ENCODE peak calls at places on chromosomes 6 and 20, in four cellular contexts. One of them, this sample, is unnamed.

GRCh38 chr20:63706852-63707557 is 771 bp downstream of the ARFRP1 start:
- DNase-seq in CD4-positive, CD25-positive, alpha-beta regulatory T cell: peak
- DNase-seq in neural progenitor cell: peak
- DNase-seq in non-pigmented ciliary epithelial cell: no peak
- DNase-seq in this sample: peak

GRCh38 chr6:22794844-22795243 is 225.5 kb downstream of the HDGFL1 start:
- DNase-seq in non-pigmented ciliary epithelial cell: no peak
- DNase-seq in neural progenitor cell: no peak
- DNase-seq in CD4-positive, CD25-positive, alpha-beta regulatory T cell: no peak
- DNase-seq in this sample: no peak

GRCh38 chr20:48051810-48052491 is 266.7 kb upstream of the SULF2 start:
- DNase-seq in non-pigmented ciliary epithelial cell: no peak
- DNase-seq in neural progenitor cell: no peak
- DNase-seq in CD4-positive, CD25-positive, alpha-beta regulatory T cell: no peak
- DNase-seq in this sample: peak

GRCh38 chr6:116929825-116930224 is 52.8 kb downstream of the RFX6 start:
- DNase-seq in CD4-positive, CD25-positive, alpha-beta regulatory T cell: no peak
- DNase-seq in non-pigmented ciliary epithelial cell: no peak
- DNase-seq in neural progenitor cell: no peak
- DNase-seq in this sample: no peak

GRCh38 chr6:21050930-21051329 is 516.7 kb downstream of the CDKAL1 start:
- DNase-seq in CD4-positive, CD25-positive, alpha-beta regulatory T cell: no peak
- DNase-seq in neural progenitor cell: no peak
- DNase-seq in non-pigmented ciliary epithelial cell: no peak
- DNase-seq in this sample: peak

GRCh38 chr20:51750037-51750769 is 18.0 kb downstream of the ATP9A start:
- DNase-seq in neural progenitor cell: no peak
- DNase-seq in CD4-positive, CD25-positive, alpha-beta regulatory T cell: no peak
- DNase-seq in non-pigmented ciliary epithelial cell: no peak
- DNase-seq in this sample: peak

GRCh38 chr20:21134883-21135493 is 9.1 kb downstream of the KIZ start:
- DNase-seq in CD4-positive, CD25-positive, alpha-beta regulatory T cell: no peak
- DNase-seq in neural progenitor cell: no peak
- DNase-seq in non-pigmented ciliary epithelial cell: no peak
- DNase-seq in this sample: no peak

GRCh38 chr20:32902456-32903420 is 44.0 kb downstream of the EFCAB8 start:
- DNase-seq in CD4-positive, CD25-positive, alpha-beta regulatory T cell: peak
- DNase-seq in neural progenitor cell: peak
- DNase-seq in non-pigmented ciliary epithelial cell: peak
- DNase-seq in this sample: peak

GRCh38 chr20:44819936-44820335 is 9.6 kb upstream of the RIMS4 start:
- DNase-seq in neural progenitor cell: no peak
- DNase-seq in non-pigmented ciliary epithelial cell: no peak
- DNase-seq in CD4-positive, CD25-positive, alpha-beta regulatory T cell: no peak
- DNase-seq in this sample: no peak

GRCh38 chr6:52180787-52181558 is 5.2 kb upstream of the IL17A start:
- DNase-seq in non-pigmented ciliary epithelial cell: no peak
- DNase-seq in neural progenitor cell: no peak
- DNase-seq in CD4-positive, CD25-positive, alpha-beta regulatory T cell: no peak
- DNase-seq in this sample: no peak

GRCh38 chr6:42021847-42022754 is 28.2 kb upstream of the TAF8 start:
- DNase-seq in neural progenitor cell: no peak
- DNase-seq in CD4-positive, CD25-positive, alpha-beta regulatory T cell: peak
- DNase-seq in non-pigmented ciliary epithelial cell: no peak
- DNase-seq in this sample: no peak

GRCh38 chr20:32507998-32508774 is 76.9 kb downstream of the NOL4L start:
- DNase-seq in neural progenitor cell: no peak
- DNase-seq in non-pigmented ciliary epithelial cell: no peak
- DNase-seq in CD4-positive, CD25-positive, alpha-beta regulatory T cell: no peak
- DNase-seq in this sample: no peak

GRCh38 chr20:40892642-40893041 is 136.0 kb upstream of the TOP1 start:
- DNase-seq in neural progenitor cell: no peak
- DNase-seq in non-pigmented ciliary epithelial cell: no peak
- DNase-seq in CD4-positive, CD25-positive, alpha-beta regulatory T cell: no peak
- DNase-seq in this sample: no peak

GRCh38 chr6:2961971-2962370 is 9.4 kb downstream of the SERPINB6 start:
- DNase-seq in neural progenitor cell: no peak
- DNase-seq in non-pigmented ciliary epithelial cell: no peak
- DNase-seq in CD4-positive, CD25-positive, alpha-beta regulatory T cell: no peak
- DNase-seq in this sample: no peak

GRCh38 chr6:109769213-109769612 is 78.1 kb downstream of the FIG4 start:
- DNase-seq in neural progenitor cell: no peak
- DNase-seq in CD4-positive, CD25-positive, alpha-beta regulatory T cell: no peak
- DNase-seq in non-pigmented ciliary epithelial cell: no peak
- DNase-seq in this sample: no peak

GRCh38 chr6:100085162-100085431 is 91.1 kb upstream of the MCHR2 start:
- DNase-seq in non-pigmented ciliary epithelial cell: no peak
- DNase-seq in neural progenitor cell: no peak
- DNase-seq in CD4-positive, CD25-positive, alpha-beta regulatory T cell: no peak
- DNase-seq in this sample: no peak

GRCh38 chr20:33945391-33946079 is 48.2 kb upstream of the RALY start:
- DNase-seq in CD4-positive, CD25-positive, alpha-beta regulatory T cell: no peak
- DNase-seq in non-pigmented ciliary epithelial cell: peak
- DNase-seq in neural progenitor cell: no peak
- DNase-seq in this sample: no peak

GRCh38 chr6:158042245-158042798 is 60.7 kb downstream of the SYNJ2 start:
- DNase-seq in non-pigmented ciliary epithelial cell: peak
- DNase-seq in neural progenitor cell: no peak
- DNase-seq in CD4-positive, CD25-positive, alpha-beta regulatory T cell: no peak
- DNase-seq in this sample: peak

GRCh38 chr20:59645316-59645715 is 41.0 kb downstream of the PHACTR3 start:
- DNase-seq in neural progenitor cell: no peak
- DNase-seq in CD4-positive, CD25-positive, alpha-beta regulatory T cell: no peak
- DNase-seq in non-pigmented ciliary epithelial cell: no peak
- DNase-seq in this sample: no peak

GRCh38 chr6:122568865-122569264 is 41.3 kb upstream of the PKIB start:
- DNase-seq in non-pigmented ciliary epithelial cell: no peak
- DNase-seq in neural progenitor cell: no peak
- DNase-seq in CD4-positive, CD25-positive, alpha-beta regulatory T cell: no peak
- DNase-seq in this sample: no peak

GRCh38 chr6:84554069-84554468 is 210.3 kb downstream of the TBX18 start:
- DNase-seq in CD4-positive, CD25-positive, alpha-beta regulatory T cell: no peak
- DNase-seq in non-pigmented ciliary epithelial cell: no peak
- DNase-seq in neural progenitor cell: no peak
- DNase-seq in this sample: no peak

GRCh38 chr6:28254340-28254618 is 2.2 kb upstream of the ZKSCAN4 start:
- DNase-seq in CD4-positive, CD25-positive, alpha-beta regulatory T cell: no peak
- DNase-seq in non-pigmented ciliary epithelial cell: no peak
- DNase-seq in neural progenitor cell: no peak
- DNase-seq in this sample: no peak

GRCh38 chr6:104409913-104410312 is 449.8 kb downstream of the HACE1 start:
- DNase-seq in CD4-positive, CD25-positive, alpha-beta regulatory T cell: no peak
- DNase-seq in non-pigmented ciliary epithelial cell: peak
- DNase-seq in neural progenitor cell: no peak
- DNase-seq in this sample: no peak